ENCODE peak calls at places on chromosomes 13 and 19, in four cellular contexts. One of them, this sample, is unnamed.
A peak's percentile ranks its signal among the peaks of the same experiment; 100 is the strongest.

GRCh38 chr13:109881961-109882558 is 95.7 kb upstream of the IRS2 start:
- DNase-seq in fibroblast of lung: no peak
- DNase-seq in kidney epithelial cell: no peak
- DNase-seq in mammary epithelial cell: no peak
- DNase-seq in this sample: no peak

GRCh38 chr13:36418022-36418805 is 14.1 kb upstream of the CCNA1 start:
- DNase-seq in kidney epithelial cell: no peak
- DNase-seq in mammary epithelial cell: peak; percentile 57
- DNase-seq in fibroblast of lung: peak; percentile 92
- DNase-seq in this sample: no peak

GRCh38 chr19:13098291-13099072 is 4.2 kb downstream of the LYL1 start:
- DNase-seq in mammary epithelial cell: no peak
- DNase-seq in fibroblast of lung: peak; percentile 49
- DNase-seq in kidney epithelial cell: no peak
- DNase-seq in this sample: no peak

GRCh38 chr19:1276620-1277007 is 1.3 kb downstream of the FAM174C start:
- DNase-seq in fibroblast of lung: no peak
- DNase-seq in kidney epithelial cell: no peak
- DNase-seq in mammary epithelial cell: no peak
- DNase-seq in this sample: no peak

GRCh38 chr19:4548238-4548584 is 8.4 kb upstream of the LRG1 start:
- DNase-seq in fibroblast of lung: no peak
- DNase-seq in mammary epithelial cell: no peak
- DNase-seq in kidney epithelial cell: no peak
- DNase-seq in this sample: no peak

GRCh38 chr13:67123165-67123564 is 107.0 kb downstream of the PCDH9 start:
- DNase-seq in mammary epithelial cell: no peak
- DNase-seq in kidney epithelial cell: no peak
- DNase-seq in fibroblast of lung: no peak
- DNase-seq in this sample: no peak

GRCh38 chr13:36030670-36031331 is 100.4 kb downstream of the DCLK1 start:
- DNase-seq in kidney epithelial cell: peak; percentile 25
- DNase-seq in fibroblast of lung: peak; percentile 93
- DNase-seq in mammary epithelial cell: peak; percentile 86
- DNase-seq in this sample: peak; percentile 7

GRCh38 chr13:66805657-66806056 is 424.5 kb downstream of the PCDH9 start:
- DNase-seq in mammary epithelial cell: no peak
- DNase-seq in kidney epithelial cell: no peak
- DNase-seq in fibroblast of lung: peak; percentile 81
- DNase-seq in this sample: no peak

GRCh38 chr19:2167896-2168618 is 4.3 kb downstream of the DOT1L start:
- DNase-seq in kidney epithelial cell: no peak
- DNase-seq in mammary epithelial cell: peak; percentile 25
- DNase-seq in fibroblast of lung: peak; percentile 61
- DNase-seq in this sample: no peak

GRCh38 chr13:90270231-90270630 is 1077.3 kb upstream of the MIR17HG start:
- DNase-seq in fibroblast of lung: peak; percentile 26
- DNase-seq in mammary epithelial cell: no peak
- DNase-seq in kidney epithelial cell: no peak
- DNase-seq in this sample: no peak

GRCh38 chr19:14577885-14578427 is 4.9 kb upstream of the CLEC17A start:
- DNase-seq in fibroblast of lung: no peak
- DNase-seq in kidney epithelial cell: no peak
- DNase-seq in mammary epithelial cell: no peak
- DNase-seq in this sample: no peak

GRCh38 chr13:102317593-102317992 is 84.3 kb downstream of the FGF14 start:
- DNase-seq in fibroblast of lung: peak; percentile 61
- DNase-seq in mammary epithelial cell: no peak
- DNase-seq in kidney epithelial cell: no peak
- DNase-seq in this sample: no peak

GRCh38 chr13:40024578-40024952 is 369.1 kb downstream of the COG6 start:
- DNase-seq in fibroblast of lung: no peak
- DNase-seq in kidney epithelial cell: no peak
- DNase-seq in mammary epithelial cell: no peak
- DNase-seq in this sample: no peak

GRCh38 chr19:246551-246950 is 44.7 kb downstream of the PLPP2 start:
- DNase-seq in fibroblast of lung: no peak
- DNase-seq in kidney epithelial cell: no peak
- DNase-seq in mammary epithelial cell: no peak
- DNase-seq in this sample: no peak

GRCh38 chr19:56840452-56841193 is at the start of the genes PEG3 and ZIM2:
- DNase-seq in mammary epithelial cell: no peak
- DNase-seq in kidney epithelial cell: no peak
- DNase-seq in fibroblast of lung: no peak
- DNase-seq in this sample: no peak

GRCh38 chr19:29533578-29534544 is 8.1 kb downstream of the VSTM2B start:
- DNase-seq in kidney epithelial cell: no peak
- DNase-seq in fibroblast of lung: no peak
- DNase-seq in mammary epithelial cell: no peak
- DNase-seq in this sample: no peak

GRCh38 chr19:12833747-12834417 is 497 bp downstream of the RTBDN start:
- DNase-seq in fibroblast of lung: no peak
- DNase-seq in kidney epithelial cell: no peak
- DNase-seq in mammary epithelial cell: no peak
- DNase-seq in this sample: no peak

GRCh38 chr13:43269037-43269476 is 245.7 kb downstream of the DNAJC15 start:
- DNase-seq in kidney epithelial cell: peak; percentile 84
- DNase-seq in fibroblast of lung: peak; percentile 99
- DNase-seq in mammary epithelial cell: peak; percentile 84
- DNase-seq in this sample: peak; percentile 92

GRCh38 chr13:109481046-109481445 is 305.3 kb downstream of the IRS2 start:
- DNase-seq in mammary epithelial cell: no peak
- DNase-seq in kidney epithelial cell: no peak
- DNase-seq in fibroblast of lung: peak; percentile 20
- DNase-seq in this sample: no peak

GRCh38 chr13:86559915-86560314 is 760.7 kb upstream of the SLITRK6 start:
- DNase-seq in kidney epithelial cell: no peak
- DNase-seq in mammary epithelial cell: no peak
- DNase-seq in fibroblast of lung: peak; percentile 2
- DNase-seq in this sample: no peak

GRCh38 chr19:8835877-8836276 is 3.7 kb downstream of the MBD3L1 start:
- DNase-seq in mammary epithelial cell: no peak
- DNase-seq in kidney epithelial cell: no peak
- DNase-seq in fibroblast of lung: no peak
- DNase-seq in this sample: no peak

GRCh38 chr19:1066748-1067340 is at the start of gene ARHGAP45:
- DNase-seq in kidney epithelial cell: no peak
- DNase-seq in fibroblast of lung: no peak
- DNase-seq in mammary epithelial cell: no peak
- DNase-seq in this sample: no peak

GRCh38 chr19:33470686-33471085 is 50.9 kb downstream of the PEPD start:
- DNase-seq in kidney epithelial cell: no peak
- DNase-seq in mammary epithelial cell: no peak
- DNase-seq in fibroblast of lung: no peak
- DNase-seq in this sample: no peak

GRCh38 chr19:1407662-1408299 is 395 bp downstream of the DAZAP1 start:
- DNase-seq in kidney epithelial cell: no peak
- DNase-seq in mammary epithelial cell: no peak
- DNase-seq in fibroblast of lung: no peak
- DNase-seq in this sample: no peak

GRCh38 chr13:30037306-30037705 is 186.9 kb upstream of the UBL3 start:
- DNase-seq in fibroblast of lung: peak; percentile 23
- DNase-seq in mammary epithelial cell: no peak
- DNase-seq in kidney epithelial cell: no peak
- DNase-seq in this sample: no peak

GRCh38 chr13:108435393-108436149 is 166.1 kb downstream of the TNFSF13B start:
- DNase-seq in mammary epithelial cell: no peak
- DNase-seq in fibroblast of lung: no peak
- DNase-seq in kidney epithelial cell: no peak
- DNase-seq in this sample: no peak

GRCh38 chr13:102935896-102936321 is 90.1 kb downstream of the ERCC5 start:
- DNase-seq in mammary epithelial cell: no peak
- DNase-seq in kidney epithelial cell: no peak
- DNase-seq in fibroblast of lung: no peak
- DNase-seq in this sample: no peak

GRCh38 chr13:45367358-45367757 is 26.4 kb upstream of the TPT1 start:
- DNase-seq in fibroblast of lung: peak; percentile 94
- DNase-seq in kidney epithelial cell: peak; percentile 97
- DNase-seq in mammary epithelial cell: peak; percentile 99
- DNase-seq in this sample: peak; percentile 66

GRCh38 chr19:34253711-34254551 is 423 bp upstream of the GARRE1 start:
- DNase-seq in fibroblast of lung: peak; percentile 59
- DNase-seq in mammary epithelial cell: no peak
- DNase-seq in kidney epithelial cell: no peak
- DNase-seq in this sample: no peak

GRCh38 chr19:993831-994393 is 6.3 kb upstream of the GRIN3B start:
- DNase-seq in kidney epithelial cell: no peak
- DNase-seq in mammary epithelial cell: no peak
- DNase-seq in fibroblast of lung: no peak
- DNase-seq in this sample: no peak

GRCh38 chr19:19061491-19061890 is 2.3 kb upstream of the SLC25A42 start:
- DNase-seq in mammary epithelial cell: no peak
- DNase-seq in fibroblast of lung: no peak
- DNase-seq in kidney epithelial cell: no peak
- DNase-seq in this sample: no peak

DNA sequence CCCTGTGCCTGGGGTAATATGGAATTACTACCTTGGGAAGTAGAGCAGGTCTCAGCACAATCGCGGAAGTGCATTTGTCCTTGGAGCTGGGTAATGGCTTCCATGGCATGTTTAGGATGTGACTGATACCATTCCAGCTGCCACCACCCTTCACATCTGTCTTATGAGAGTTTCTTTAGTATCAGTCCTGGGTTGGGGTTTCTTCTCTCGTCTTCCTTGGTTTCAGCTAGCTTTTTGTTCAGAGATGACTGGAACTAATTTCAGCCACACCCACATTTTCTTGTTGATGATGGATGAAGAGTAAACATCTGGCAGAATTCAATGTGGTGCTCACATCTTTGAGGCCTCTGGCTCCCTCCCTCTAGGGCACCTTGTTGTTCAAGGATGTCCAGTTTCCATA is 212.9 kb upstream of the SOX21 start:
- DNase-seq in mammary epithelial cell: no peak
- DNase-seq in kidney epithelial cell: no peak
- DNase-seq in fibroblast of lung: no peak
- DNase-seq in this sample: no peak
- TF ChIP-seq CTCF in mammary epithelial cell: no peak
- TF ChIP-seq CTCF in kidney epithelial cell: no peak
- TF ChIP-seq CTCF in fibroblast of lung: no peak
- TF ChIP-seq CTCF in this sample: no peak

DNA sequence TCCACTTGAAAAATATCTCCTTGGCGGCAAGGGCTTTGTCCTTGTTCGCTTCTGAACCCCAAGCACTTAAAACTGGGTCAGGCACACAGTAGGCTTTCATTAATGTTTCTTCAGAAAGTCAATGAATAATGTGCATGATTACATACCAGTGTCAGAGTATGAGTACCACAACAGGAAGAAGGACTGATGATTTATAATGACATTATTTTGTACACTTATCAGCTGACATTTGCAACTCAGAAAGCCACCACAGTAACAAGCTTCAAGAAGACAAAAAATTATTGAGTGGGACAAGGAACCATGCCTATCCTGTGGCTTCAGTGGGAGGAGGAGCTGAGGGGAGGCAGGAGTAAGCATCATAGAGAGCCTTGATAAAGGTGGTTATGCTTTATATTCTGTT is 10.0 kb downstream of the POLR1D start:
- DNase-seq in kidney epithelial cell: no peak
- DNase-seq in mammary epithelial cell: no peak
- DNase-seq in fibroblast of lung: no peak
- DNase-seq in this sample: no peak
- H3K36me3 ChIP-seq in kidney epithelial cell: no peaks in the 10 kb centered on the region
- H3K36me3 ChIP-seq in mammary epithelial cell: peaks cover 2% of the 10 kb centered on the region
- H3K36me3 ChIP-seq in fibroblast of lung: peaks cover 1% of the 10 kb centered on the region
- H3K36me3 ChIP-seq in this sample: peaks cover 1% of the 10 kb centered on the region

GRCh38 chr13:49539746-49540145 is 44.0 kb downstream of the PHF11 start:
- DNase-seq in mammary epithelial cell: no peak
- DNase-seq in fibroblast of lung: no peak
- DNase-seq in kidney epithelial cell: no peak
- DNase-seq in this sample: no peak
- H3K4me3 ChIP-seq in mammary epithelial cell: no peak overlapping the region
- H3K4me3 ChIP-seq in fibroblast of lung: no peak overlapping the region
- H3K4me3 ChIP-seq in kidney epithelial cell: no peak overlapping the region
- H3K4me3 ChIP-seq in this sample: no peak overlapping the region

DNA sequence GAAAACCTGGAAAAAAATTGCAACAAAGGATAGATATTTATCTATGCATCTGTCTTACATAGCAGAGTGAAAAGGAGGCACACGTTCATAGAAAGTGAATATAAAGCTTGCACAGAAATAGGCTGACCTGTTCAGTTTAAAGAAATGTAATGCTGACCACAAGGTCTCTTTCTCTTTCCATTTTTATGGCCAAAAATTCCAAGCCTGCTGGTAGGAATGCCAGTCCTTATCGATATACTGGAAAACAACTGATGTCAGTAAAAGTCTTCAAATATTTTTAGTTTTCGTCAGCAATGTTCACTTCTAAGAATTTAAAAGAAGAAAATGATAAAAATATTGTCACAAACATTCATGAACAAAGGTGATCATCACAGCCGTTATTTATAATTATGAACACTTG is 59.0 kb upstream of the MCF2L start:
- DNase-seq in fibroblast of lung: peak; percentile 27
- DNase-seq in mammary epithelial cell: no peak
- DNase-seq in kidney epithelial cell: no peak
- DNase-seq in this sample: no peak
- TF ChIP-seq CTCF in fibroblast of lung: no peak
- TF ChIP-seq CTCF in mammary epithelial cell: no peak
- TF ChIP-seq CTCF in kidney epithelial cell: no peak
- TF ChIP-seq CTCF in this sample: peak; percentile 14

DNA sequence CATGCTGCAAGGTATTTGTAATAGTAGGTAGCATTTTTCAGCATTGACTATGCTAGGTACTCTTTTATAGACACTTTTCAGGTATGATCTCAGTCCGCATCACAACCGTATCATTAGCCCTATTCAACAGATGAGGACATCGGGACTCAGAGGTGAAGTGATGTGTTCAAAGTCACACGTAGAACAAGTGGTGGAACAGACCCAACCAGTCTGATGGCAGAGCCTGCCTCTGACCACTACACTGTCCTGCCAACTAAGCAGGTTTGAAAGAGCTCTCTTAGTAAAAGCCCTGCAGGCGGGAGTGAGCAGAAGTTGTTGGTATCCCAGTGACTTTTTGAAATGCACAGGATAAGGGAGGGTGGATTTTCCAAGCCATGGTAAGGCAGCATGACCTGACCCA is 20.2 kb downstream of the PAF1 start:
- DNase-seq in mammary epithelial cell: no peak
- DNase-seq in fibroblast of lung: no peak
- DNase-seq in kidney epithelial cell: no peak
- DNase-seq in this sample: no peak
- H3K36me3 ChIP-seq in mammary epithelial cell: peaks cover 17% of the 10 kb centered on the region
- H3K36me3 ChIP-seq in fibroblast of lung: peaks cover 11% of the 10 kb centered on the region
- H3K36me3 ChIP-seq in kidney epithelial cell: peaks cover 8% of the 10 kb centered on the region
- H3K36me3 ChIP-seq in this sample: peaks cover 22% of the 10 kb centered on the region